ENCODE peak calls at places on chromosomes 6 and 20, in seven cellular contexts. V is HCT116, X is SK-N-SH, O is H1, J is K562, I is HepG2, W is GM12878. M is an unnamed sample.

GRCh38 chr6:158654498-158654897 is 4.6 kb downstream of the SYTL3 start:
- DNase-seq in V (no peak), I (peak; percentile 41), X (peak; percentile 57), W (no peak), J (no peak), O (no peak), M (no peak)

GRCh38 chr6:93418113-93418447 is 1.3 kb downstream of the EPHA7 start:
- DNase-seq in V (no peak), X (no peak), J (no peak), W (no peak), O (no peak), I (no peak), M (no peak)

GRCh38 chr20:10578607-10579006 is 95.2 kb downstream of the JAG1 start:
- DNase-seq in O (no peak), X (no peak), V (peak; percentile 64), I (peak; percentile 71), J (no peak), W (no peak), M (no peak)

GRCh38 chr6:166341915-166342292 is 441 bp downstream of the SFT2D1 start:
- DNase-seq in W (no peak), X (no peak), J (no peak), I (no peak), O (no peak), V (no peak), M (no peak)

GRCh38 chr6:122747573-122747972 is 31.9 kb upstream of the FABP7 start:
- DNase-seq in O (no peak), X (no peak), W (no peak), I (no peak), J (no peak), V (no peak), M (no peak)

GRCh38 chr6:13694562-13694961 is 17.1 kb downstream of the RANBP9 start:
- DNase-seq in I (no peak), O (no peak), V (no peak), X (no peak), J (no peak), W (no peak), M (no peak)

GRCh38 chr6:31971279-31971992 is 502 bp downstream of the DXO start:
- DNase-seq in W (no peak), J (no peak), X (no peak), V (no peak), O (no peak), I (no peak), M (no peak)

GRCh38 chr6:15086273-15087158 is 159.4 kb upstream of the JARID2 start:
- DNase-seq in O (no peak), I (no peak), J (no peak), X (no peak), V (no peak), W (no peak), M (peak; percentile 75)

GRCh38 chr6:11251553-11252358 is 19.3 kb upstream of the NEDD9 start:
- DNase-seq in W (no peak), J (no peak), V (no peak), I (peak; percentile 84), O (no peak), X (peak; percentile 47), M (no peak)

GRCh38 chr20:3010985-3011723 is 32.3 kb upstream of the GNRH2 start:
- DNase-seq in V (no peak), W (no peak), O (no peak), X (no peak), I (no peak), J (no peak), M (no peak)

GRCh38 chr20:32072168-32072721 is 20.2 kb downstream of the HCK start:
- DNase-seq in X (no peak), I (no peak), J (no peak), W (no peak), V (no peak), O (no peak), M (no peak)

GRCh38 chr6:163965426-163966348 is 551.2 kb downstream of the QKI start:
- DNase-seq in I (no peak), W (no peak), V (no peak), X (peak; percentile 62), O (no peak), J (no peak), M (no peak)

GRCh38 chr20:63253438-63254236 is 626 bp downstream of the NKAIN4 start:
- DNase-seq in W (no peak), I (no peak), V (no peak), J (no peak), X (peak; percentile 65), O (no peak), M (no peak)

GRCh38 chr6:76072562-76072961 is at the start of gene IMPG1:
- DNase-seq in O (no peak), I (no peak), V (no peak), W (no peak), X (no peak), J (no peak), M (no peak)

GRCh38 chr6:20534906-20535305 is 649 bp downstream of the CDKAL1 start:
- DNase-seq in V (no peak), X (no peak), W (no peak), J (no peak), I (no peak), O (no peak), M (no peak)

GRCh38 chr6:90170601-90171000 is 126.0 kb downstream of the BACH2 start:
- DNase-seq in V (no peak), W (no peak), I (no peak), X (no peak), O (no peak), J (no peak), M (no peak)

GRCh38 chr6:158688860-158689259 is 39.0 kb downstream of the SYTL3 start:
- DNase-seq in W (no peak), X (no peak), V (no peak), J (no peak), I (no peak), O (no peak), M (no peak)

GRCh38 chr20:59920944-59921343 is 12.5 kb downstream of the SYCP2 start:
- DNase-seq in O (no peak), V (no peak), W (no peak), J (no peak), X (no peak), I (no peak), M (no peak)

GRCh38 chr6:16201706-16202105 is 36.7 kb upstream of the GMPR start:
- DNase-seq in W (no peak), X (no peak), V (no peak), I (peak; percentile 35), J (no peak), O (no peak), M (no peak)

GRCh38 chr6:33702345-33702977 is 9.0 kb downstream of the UQCC2 start:
- DNase-seq in X (peak; percentile 74), J (peak; percentile 65), O (no peak), W (no peak), I (peak; percentile 67), V (peak; percentile 37), M (peak; percentile 77)

GRCh38 chr6:89013463-89013862 is 50.0 kb upstream of the RNGTT start:
- DNase-seq in X (no peak), W (no peak), O (no peak), V (no peak), I (no peak), J (no peak), M (no peak)

GRCh38 chr6:31308050-31308844 is 36.4 kb upstream of the HLA-C start:
- DNase-seq in J (peak; percentile 80), V (no peak), I (no peak), X (no peak), W (no peak), O (peak; percentile 66), M (peak; percentile 97)

GRCh38 chr6:30781697-30782424 is 37.5 kb upstream of the IER3 start:
- DNase-seq in O (no peak), I (peak; percentile 96), W (peak; percentile 66), V (peak; percentile 94), X (peak; percentile 86), J (peak; percentile 92), M (peak; percentile 88)

GRCh38 chr6:107153061-107153460 is 37.7 kb upstream of the BEND3 start:
- DNase-seq in X (no peak), I (no peak), O (no peak), V (no peak), W (no peak), J (no peak), M (no peak)

DNA sequence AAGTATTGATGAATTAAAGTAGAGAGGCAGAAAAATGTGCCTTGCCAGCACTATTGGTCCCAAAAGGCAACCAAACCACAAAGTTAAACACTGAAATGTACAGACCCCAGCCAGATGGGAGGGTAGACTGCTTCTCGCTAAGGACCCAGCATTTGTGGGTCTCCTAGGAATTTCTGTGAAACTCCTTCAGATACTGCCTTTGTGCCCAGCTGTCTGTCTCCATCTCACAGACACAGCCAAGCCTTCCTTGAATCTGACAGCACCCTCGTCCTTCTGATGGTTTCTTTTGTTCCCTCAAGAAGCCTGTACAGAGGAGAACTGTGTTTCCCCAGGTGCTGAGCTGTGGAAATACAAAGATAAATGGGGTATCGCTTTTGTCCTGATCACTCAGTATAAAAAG is 254.1 kb upstream of the TAB2 start:
- DNase-seq in O (no peak), V (no peak), I (no peak), X (no peak), W (no peak), J (no peak), M (no peak)
- TF ChIP-seq JUND in O (no peak), V (no peak), I (no peak), X (no peak), W (no peak), J (no peak), M (no peak)

DNA sequence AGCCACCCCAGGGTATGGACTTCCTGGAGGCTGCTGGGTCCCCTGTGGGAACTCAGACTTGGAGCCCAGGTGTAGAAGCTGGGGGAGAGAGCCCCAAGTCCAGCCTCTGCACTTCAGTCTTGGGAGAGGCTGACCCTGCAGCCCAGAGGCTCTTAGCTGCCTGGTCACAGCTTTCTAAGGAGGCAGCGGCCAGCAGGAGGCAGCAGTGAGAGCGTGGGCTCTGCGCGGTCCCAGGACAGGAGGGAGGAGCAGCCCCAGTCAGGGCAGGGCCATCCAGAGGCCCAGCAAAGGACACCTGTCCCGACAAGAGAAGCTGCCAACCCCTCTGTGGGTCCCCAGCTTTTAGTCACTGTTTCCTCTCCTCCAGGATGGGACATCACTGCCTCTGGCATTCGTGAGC is 9.4 kb downstream of the TREML2 start:
- DNase-seq in W (no peak), X (peak; percentile 48), V (peak; percentile 12), O (no peak), J (peak; percentile 76), I (no peak), M (no peak)
- TF ChIP-seq JUND in W (no peak), X (no peak), V (no peak), O (no peak), J (no peak), I (no peak), M (no peak)

GRCh38 chr6:147904416-147904815 is 395.9 kb downstream of the SAMD5 start:
- DNase-seq in I (no peak), W (no peak), X (no peak), J (no peak), O (no peak), V (no peak), M (no peak)
- TF ChIP-seq JUND in I (no peak), W (no peak), X (no peak), J (no peak), O (no peak), V (no peak), M (no peak)

DNA sequence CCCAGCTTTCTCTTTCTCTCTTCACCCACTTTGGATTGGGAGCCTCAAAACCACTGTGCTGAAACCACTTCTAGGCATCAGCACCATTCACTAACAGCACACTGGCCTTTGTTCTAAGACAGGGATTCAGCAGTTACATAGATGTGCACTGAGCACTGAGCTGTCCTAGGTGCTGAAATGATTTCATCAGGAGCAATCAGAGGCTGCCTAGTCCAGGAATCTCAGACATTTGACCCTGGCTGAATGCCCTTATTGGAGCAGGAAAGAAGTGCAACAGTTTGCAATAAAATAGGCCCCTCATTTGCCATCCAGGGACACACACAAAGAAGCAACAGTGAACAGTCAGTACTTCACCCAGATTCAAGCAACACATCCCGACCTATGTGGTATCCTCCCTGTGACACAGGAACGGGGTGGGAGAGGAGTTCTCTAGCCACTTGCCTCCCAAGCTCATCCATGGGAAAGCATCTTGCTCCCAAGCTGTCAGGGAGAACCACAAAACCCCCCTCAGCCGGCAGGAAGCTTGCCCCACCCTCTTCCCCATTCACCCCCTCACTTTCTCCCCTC is 304.5 kb downstream of the PREX1 start:
- DNase-seq in I (peak; percentile 82), O (no peak), W (no peak), X (peak; percentile 25), V (peak; percentile 10), J (no peak), M (peak; percentile 84)
- TF ChIP-seq JUND in I (peak; percentile 69), O (peak; percentile 11), W (no peak), X (no peak), V (no peak), J (peak; percentile 36), M (no peak)

M was measured in T47D.